ENCODE peak calls at places on chromosomes 12 and 14, in four cellular contexts. One of them, this sample, is unnamed.

GRCh38 chr14:93947282-93947681 is 20.1 kb downstream of the FAM181A start:
- DNase-seq in lung microvascular endothelial cell: no peak
- DNase-seq in IMR-90: no peak
- DNase-seq in CD8-positive, alpha-beta T cell: no peak
- DNase-seq in this sample: no peak

GRCh38 chr12:93778306-93778705 is 101.1 kb downstream of the CRADD start:
- DNase-seq in lung microvascular endothelial cell: peak
- DNase-seq in IMR-90: peak
- DNase-seq in CD8-positive, alpha-beta T cell: no peak
- DNase-seq in this sample: no peak

GRCh38 chr14:100649173-100649519 is 61.9 kb upstream of the BEGAIN start:
- DNase-seq in lung microvascular endothelial cell: peak
- DNase-seq in IMR-90: peak
- DNase-seq in CD8-positive, alpha-beta T cell: no peak
- DNase-seq in this sample: no peak

GRCh38 chr12:90216815-90217214 is 508.2 kb upstream of the ATP2B1 start:
- DNase-seq in lung microvascular endothelial cell: no peak
- DNase-seq in IMR-90: no peak
- DNase-seq in CD8-positive, alpha-beta T cell: no peak
- DNase-seq in this sample: peak

GRCh38 chr14:52069617-52070431 is 965 bp upstream of the NID2 start:
- DNase-seq in lung microvascular endothelial cell: peak
- DNase-seq in IMR-90: peak
- DNase-seq in CD8-positive, alpha-beta T cell: no peak
- DNase-seq in this sample: no peak

GRCh38 chr14:21300892-21301291 is 21.0 kb downstream of the RPGRIP1 start:
- DNase-seq in lung microvascular endothelial cell: peak
- DNase-seq in IMR-90: no peak
- DNase-seq in CD8-positive, alpha-beta T cell: peak
- DNase-seq in this sample: no peak

GRCh38 chr14:98198385-98198784 is 1073.6 kb downstream of the BCL11B start:
- DNase-seq in lung microvascular endothelial cell: no peak
- DNase-seq in IMR-90: no peak
- DNase-seq in CD8-positive, alpha-beta T cell: peak
- DNase-seq in this sample: no peak

GRCh38 chr12:17810399-17810798 is 279.6 kb downstream of the RERGL start:
- DNase-seq in lung microvascular endothelial cell: no peak
- DNase-seq in IMR-90: no peak
- DNase-seq in CD8-positive, alpha-beta T cell: no peak
- DNase-seq in this sample: no peak

GRCh38 chr14:20683125-20683895 is 1.1 kb upstream of the RNASE4 start:
- DNase-seq in lung microvascular endothelial cell: peak
- DNase-seq in IMR-90: peak
- DNase-seq in CD8-positive, alpha-beta T cell: peak
- DNase-seq in this sample: peak

GRCh38 chr14:24094839-24095195 is 706 bp downstream of the PCK2 start:
- DNase-seq in lung microvascular endothelial cell: no peak
- DNase-seq in IMR-90: no peak
- DNase-seq in CD8-positive, alpha-beta T cell: no peak
- DNase-seq in this sample: no peak

GRCh38 chr12:101596172-101596571 is 1.4 kb downstream of the MYBPC1 start:
- DNase-seq in lung microvascular endothelial cell: no peak
- DNase-seq in IMR-90: no peak
- DNase-seq in CD8-positive, alpha-beta T cell: no peak
- DNase-seq in this sample: no peak

GRCh38 chr12:70557583-70558263 is 79.5 kb downstream of the PTPRB start:
- DNase-seq in lung microvascular endothelial cell: no peak
- DNase-seq in IMR-90: no peak
- DNase-seq in CD8-positive, alpha-beta T cell: no peak
- DNase-seq in this sample: no peak

GRCh38 chr14:90613997-90614396 is 202.2 kb downstream of the TTC7B start:
- DNase-seq in lung microvascular endothelial cell: no peak
- DNase-seq in IMR-90: no peak
- DNase-seq in CD8-positive, alpha-beta T cell: no peak
- DNase-seq in this sample: no peak

GRCh38 chr12:6262635-6263034 is 47.8 kb upstream of the PLEKHG6 start:
- DNase-seq in lung microvascular endothelial cell: no peak
- DNase-seq in IMR-90: no peak
- DNase-seq in CD8-positive, alpha-beta T cell: no peak
- DNase-seq in this sample: no peak

GRCh38 chr14:88829188-88829587 is 4.7 kb downstream of the TTC8 start:
- DNase-seq in lung microvascular endothelial cell: no peak
- DNase-seq in IMR-90: no peak
- DNase-seq in CD8-positive, alpha-beta T cell: no peak
- DNase-seq in this sample: no peak

GRCh38 chr12:117680311-117680710 is 288.5 kb downstream of the KSR2 start:
- DNase-seq in lung microvascular endothelial cell: peak
- DNase-seq in IMR-90: no peak
- DNase-seq in CD8-positive, alpha-beta T cell: no peak
- DNase-seq in this sample: no peak

GRCh38 chr12:10716704-10717315 is 6.3 kb downstream of the YBX3 start:
- DNase-seq in lung microvascular endothelial cell: peak
- DNase-seq in IMR-90: peak
- DNase-seq in CD8-positive, alpha-beta T cell: no peak
- DNase-seq in this sample: no peak

GRCh38 chr12:51848843-51849735 is 571 bp upstream of the FIGNL2 start:
- DNase-seq in lung microvascular endothelial cell: peak
- DNase-seq in IMR-90: no peak
- DNase-seq in CD8-positive, alpha-beta T cell: no peak
- DNase-seq in this sample: no peak

GRCh38 chr12:2494490-2495192 is 300.1 kb upstream of the FKBP4 start:
- DNase-seq in lung microvascular endothelial cell: peak
- DNase-seq in IMR-90: no peak
- DNase-seq in CD8-positive, alpha-beta T cell: no peak
- DNase-seq in this sample: no peak

GRCh38 chr12:49562233-49562632 is 5.7 kb downstream of the MCRS1 start:
- DNase-seq in lung microvascular endothelial cell: no peak
- DNase-seq in IMR-90: no peak
- DNase-seq in CD8-positive, alpha-beta T cell: no peak
- DNase-seq in this sample: no peak

GRCh38 chr12:109165599-109165998 is 49.2 kb downstream of the ACACB start:
- DNase-seq in lung microvascular endothelial cell: no peak
- DNase-seq in IMR-90: peak
- DNase-seq in CD8-positive, alpha-beta T cell: no peak
- DNase-seq in this sample: no peak

GRCh38 chr12:68392376-68392775 is 60.2 kb upstream of the MDM1 start:
- DNase-seq in lung microvascular endothelial cell: no peak
- DNase-seq in IMR-90: no peak
- DNase-seq in CD8-positive, alpha-beta T cell: no peak
- DNase-seq in this sample: no peak

GRCh38 chr12:52402873-52403510 is 3.1 kb downstream of the KRT82 start:
- DNase-seq in lung microvascular endothelial cell: no peak
- DNase-seq in IMR-90: no peak
- DNase-seq in CD8-positive, alpha-beta T cell: no peak
- DNase-seq in this sample: no peak

GRCh38 chr12:131904346-131904745 is 9.9 kb downstream of the ULK1 start:
- DNase-seq in lung microvascular endothelial cell: no peak
- DNase-seq in IMR-90: no peak
- DNase-seq in CD8-positive, alpha-beta T cell: no peak
- DNase-seq in this sample: no peak

GRCh38 chr12:6556857-6557256 is 1.0 kb upstream of the IFFO1 start:
- DNase-seq in lung microvascular endothelial cell: no peak
- DNase-seq in IMR-90: no peak
- DNase-seq in CD8-positive, alpha-beta T cell: no peak
- DNase-seq in this sample: no peak

GRCh38 chr12:2177751-2178150 is 125.0 kb downstream of the CACNA1C start:
- DNase-seq in lung microvascular endothelial cell: no peak
- DNase-seq in IMR-90: no peak
- DNase-seq in CD8-positive, alpha-beta T cell: no peak
- DNase-seq in this sample: no peak

GRCh38 chr12:104975621-104976343 is 10.3 kb upstream of the NOPCHAP1 start:
- DNase-seq in lung microvascular endothelial cell: no peak
- DNase-seq in IMR-90: peak
- DNase-seq in CD8-positive, alpha-beta T cell: no peak
- DNase-seq in this sample: no peak

GRCh38 chr14:31024042-31024480 is 1.4 kb upstream of the AP4S1 start:
- DNase-seq in lung microvascular endothelial cell: no peak
- DNase-seq in IMR-90: no peak
- DNase-seq in CD8-positive, alpha-beta T cell: no peak
- DNase-seq in this sample: no peak

GRCh38 chr14:56676042-56676441 is 96.4 kb downstream of the TMEM260 start:
- DNase-seq in lung microvascular endothelial cell: no peak
- DNase-seq in IMR-90: no peak
- DNase-seq in CD8-positive, alpha-beta T cell: no peak
- DNase-seq in this sample: no peak

GRCh38 chr12:132385923-132386751 is 56.7 kb upstream of the GALNT9 start:
- DNase-seq in lung microvascular endothelial cell: no peak
- DNase-seq in IMR-90: no peak
- DNase-seq in CD8-positive, alpha-beta T cell: no peak
- DNase-seq in this sample: no peak

GRCh38 chr12:124456652-124457152 is 110.7 kb downstream of the NCOR2 start:
- DNase-seq in lung microvascular endothelial cell: peak
- DNase-seq in IMR-90: no peak
- DNase-seq in CD8-positive, alpha-beta T cell: peak
- DNase-seq in this sample: peak

GRCh38 chr12:57744194-57744776 is 554 bp upstream of the TSPAN31 start:
- DNase-seq in lung microvascular endothelial cell: peak
- DNase-seq in IMR-90: peak
- DNase-seq in CD8-positive, alpha-beta T cell: peak
- DNase-seq in this sample: peak

GRCh38 chr14:105201928-105202513 is 20.9 kb upstream of the NUDT14 start:
- DNase-seq in lung microvascular endothelial cell: no peak
- DNase-seq in IMR-90: no peak
- DNase-seq in CD8-positive, alpha-beta T cell: no peak
- DNase-seq in this sample: peak

GRCh38 chr14:89504602-89505320 is 87.7 kb upstream of the FOXN3 start:
- DNase-seq in lung microvascular endothelial cell: no peak
- DNase-seq in IMR-90: peak
- DNase-seq in CD8-positive, alpha-beta T cell: peak
- DNase-seq in this sample: peak

GRCh38 chr12:116093915-116094314 is 183.6 kb downstream of the MED13L start:
- DNase-seq in lung microvascular endothelial cell: no peak
- DNase-seq in IMR-90: no peak
- DNase-seq in CD8-positive, alpha-beta T cell: no peak
- DNase-seq in this sample: no peak